ENCODE peak calls at places on chromosomes 6 and 20, in ten cellular contexts. One of them, this sample, is unnamed.

GRCh38 chr6:100473182-100473581 is 8.5 kb upstream of the SIM1 start:
- DNase-seq in uterus: no peak
- DNase-seq in astrocyte of the spinal cord: no peak
- DNase-seq in cardiac fibroblast: no peak
- DNase-seq in heart right ventricle: no peak
- DNase-seq in CD8-positive, alpha-beta T cell: no peak
- DNase-seq in tibial artery: no peak
- DNase-seq in kidney: no peak
- DNase-seq in sigmoid colon: no peak
- DNase-seq in CD4-positive, alpha-beta T cell: no peak
- DNase-seq in this sample: no peak

GRCh38 chr6:4134841-4135664 is at the start of gene ECI2:
- DNase-seq in uterus: no peak
- DNase-seq in astrocyte of the spinal cord: no peak
- DNase-seq in cardiac fibroblast: no peak
- DNase-seq in heart right ventricle: peak
- DNase-seq in CD8-positive, alpha-beta T cell: peak
- DNase-seq in tibial artery: peak
- DNase-seq in kidney: peak
- DNase-seq in sigmoid colon: no peak
- DNase-seq in CD4-positive, alpha-beta T cell: peak
- DNase-seq in this sample: no peak

GRCh38 chr20:2799688-2800589 is 488 bp downstream of the CPXM1 start:
- DNase-seq in uterus: no peak
- DNase-seq in astrocyte of the spinal cord: peak
- DNase-seq in cardiac fibroblast: no peak
- DNase-seq in heart right ventricle: no peak
- DNase-seq in CD8-positive, alpha-beta T cell: no peak
- DNase-seq in tibial artery: no peak
- DNase-seq in kidney: no peak
- DNase-seq in sigmoid colon: no peak
- DNase-seq in CD4-positive, alpha-beta T cell: no peak
- DNase-seq in this sample: no peak

GRCh38 chr6:21396313-21396712 is 197.2 kb upstream of the SOX4 start:
- DNase-seq in uterus: no peak
- DNase-seq in astrocyte of the spinal cord: peak
- DNase-seq in cardiac fibroblast: peak
- DNase-seq in heart right ventricle: no peak
- DNase-seq in CD8-positive, alpha-beta T cell: no peak
- DNase-seq in tibial artery: no peak
- DNase-seq in kidney: no peak
- DNase-seq in sigmoid colon: no peak
- DNase-seq in CD4-positive, alpha-beta T cell: no peak
- DNase-seq in this sample: no peak

GRCh38 chr6:35543459-35544193 is 30.9 kb upstream of the TULP1 start:
- DNase-seq in uterus: no peak
- DNase-seq in astrocyte of the spinal cord: no peak
- DNase-seq in cardiac fibroblast: no peak
- DNase-seq in heart right ventricle: no peak
- DNase-seq in CD8-positive, alpha-beta T cell: no peak
- DNase-seq in tibial artery: no peak
- DNase-seq in kidney: peak
- DNase-seq in sigmoid colon: no peak
- DNase-seq in CD4-positive, alpha-beta T cell: no peak
- DNase-seq in this sample: no peak

GRCh38 chr6:32153252-32153834 is 598 bp upstream of the PPT2 start:
- DNase-seq in uterus: peak
- DNase-seq in astrocyte of the spinal cord: no peak
- DNase-seq in cardiac fibroblast: no peak
- DNase-seq in heart right ventricle: peak
- DNase-seq in CD8-positive, alpha-beta T cell: peak
- DNase-seq in tibial artery: peak
- DNase-seq in kidney: peak
- DNase-seq in sigmoid colon: peak
- DNase-seq in CD4-positive, alpha-beta T cell: no peak
- DNase-seq in this sample: no peak

GRCh38 chr6:153208706-153209105 is 77.6 kb upstream of the RGS17 start:
- DNase-seq in uterus: no peak
- DNase-seq in astrocyte of the spinal cord: no peak
- DNase-seq in cardiac fibroblast: no peak
- DNase-seq in heart right ventricle: peak
- DNase-seq in CD8-positive, alpha-beta T cell: no peak
- DNase-seq in tibial artery: no peak
- DNase-seq in kidney: no peak
- DNase-seq in sigmoid colon: no peak
- DNase-seq in CD4-positive, alpha-beta T cell: no peak
- DNase-seq in this sample: no peak

GRCh38 chr6:142838821-142839685 is 105.9 kb downstream of the HIVEP2 start:
- DNase-seq in uterus: no peak
- DNase-seq in astrocyte of the spinal cord: peak
- DNase-seq in cardiac fibroblast: no peak
- DNase-seq in heart right ventricle: no peak
- DNase-seq in CD8-positive, alpha-beta T cell: no peak
- DNase-seq in tibial artery: no peak
- DNase-seq in kidney: no peak
- DNase-seq in sigmoid colon: no peak
- DNase-seq in CD4-positive, alpha-beta T cell: no peak
- DNase-seq in this sample: no peak

GRCh38 chr20:58650776-58651547 is at the start of gene STX16:
- DNase-seq in uterus: peak
- DNase-seq in astrocyte of the spinal cord: peak
- DNase-seq in cardiac fibroblast: peak
- DNase-seq in heart right ventricle: peak
- DNase-seq in CD8-positive, alpha-beta T cell: peak
- DNase-seq in tibial artery: peak
- DNase-seq in kidney: peak
- DNase-seq in sigmoid colon: peak
- DNase-seq in CD4-positive, alpha-beta T cell: peak
- DNase-seq in this sample: peak

GRCh38 chr20:362271-363254 is 15.7 kb downstream of the NRSN2 start:
- DNase-seq in uterus: peak
- DNase-seq in astrocyte of the spinal cord: peak
- DNase-seq in cardiac fibroblast: peak
- DNase-seq in heart right ventricle: peak
- DNase-seq in CD8-positive, alpha-beta T cell: no peak
- DNase-seq in tibial artery: peak
- DNase-seq in kidney: peak
- DNase-seq in sigmoid colon: peak
- DNase-seq in CD4-positive, alpha-beta T cell: no peak
- DNase-seq in this sample: no peak

GRCh38 chr6:63785006-63785405 is 149.4 kb downstream of the PHF3 start:
- DNase-seq in uterus: no peak
- DNase-seq in astrocyte of the spinal cord: no peak
- DNase-seq in cardiac fibroblast: no peak
- DNase-seq in heart right ventricle: no peak
- DNase-seq in CD8-positive, alpha-beta T cell: no peak
- DNase-seq in tibial artery: no peak
- DNase-seq in kidney: no peak
- DNase-seq in sigmoid colon: no peak
- DNase-seq in CD4-positive, alpha-beta T cell: no peak
- DNase-seq in this sample: no peak

GRCh38 chr6:153024401-153025017 is 22.0 kb upstream of the MTRF1L start:
- DNase-seq in uterus: peak
- DNase-seq in astrocyte of the spinal cord: peak
- DNase-seq in cardiac fibroblast: peak
- DNase-seq in heart right ventricle: peak
- DNase-seq in CD8-positive, alpha-beta T cell: peak
- DNase-seq in tibial artery: no peak
- DNase-seq in kidney: no peak
- DNase-seq in sigmoid colon: no peak
- DNase-seq in CD4-positive, alpha-beta T cell: no peak
- DNase-seq in this sample: no peak

GRCh38 chr6:34696189-34696738 is 303 bp downstream of the ILRUN start:
- DNase-seq in uterus: no peak
- DNase-seq in astrocyte of the spinal cord: peak
- DNase-seq in cardiac fibroblast: peak
- DNase-seq in heart right ventricle: no peak
- DNase-seq in CD8-positive, alpha-beta T cell: no peak
- DNase-seq in tibial artery: no peak
- DNase-seq in kidney: peak
- DNase-seq in sigmoid colon: no peak
- DNase-seq in CD4-positive, alpha-beta T cell: no peak
- DNase-seq in this sample: no peak

GRCh38 chr6:91904586-91904985 is 1317.7 kb upstream of the MAP3K7 start:
- DNase-seq in uterus: no peak
- DNase-seq in astrocyte of the spinal cord: no peak
- DNase-seq in cardiac fibroblast: no peak
- DNase-seq in heart right ventricle: no peak
- DNase-seq in CD8-positive, alpha-beta T cell: no peak
- DNase-seq in tibial artery: no peak
- DNase-seq in kidney: no peak
- DNase-seq in sigmoid colon: no peak
- DNase-seq in CD4-positive, alpha-beta T cell: no peak
- DNase-seq in this sample: no peak

GRCh38 chr6:133951881-133952814 is 876 bp upstream of the TBPL1 start:
- DNase-seq in uterus: peak
- DNase-seq in astrocyte of the spinal cord: peak
- DNase-seq in cardiac fibroblast: peak
- DNase-seq in heart right ventricle: peak
- DNase-seq in CD8-positive, alpha-beta T cell: peak
- DNase-seq in tibial artery: peak
- DNase-seq in kidney: peak
- DNase-seq in sigmoid colon: peak
- DNase-seq in CD4-positive, alpha-beta T cell: peak
- DNase-seq in this sample: peak

GRCh38 chr20:10902174-10902573 is 228.4 kb upstream of the JAG1 start:
- DNase-seq in uterus: no peak
- DNase-seq in astrocyte of the spinal cord: no peak
- DNase-seq in cardiac fibroblast: no peak
- DNase-seq in heart right ventricle: no peak
- DNase-seq in CD8-positive, alpha-beta T cell: no peak
- DNase-seq in tibial artery: no peak
- DNase-seq in kidney: no peak
- DNase-seq in sigmoid colon: no peak
- DNase-seq in CD4-positive, alpha-beta T cell: no peak
- DNase-seq in this sample: no peak

GRCh38 chr6:111591370-111591900 is 14.2 kb downstream of the TRAF3IP2 start:
- DNase-seq in uterus: peak
- DNase-seq in astrocyte of the spinal cord: peak
- DNase-seq in cardiac fibroblast: peak
- DNase-seq in heart right ventricle: no peak
- DNase-seq in CD8-positive, alpha-beta T cell: no peak
- DNase-seq in tibial artery: peak
- DNase-seq in kidney: peak
- DNase-seq in sigmoid colon: peak
- DNase-seq in CD4-positive, alpha-beta T cell: no peak
- DNase-seq in this sample: peak

GRCh38 chr20:46704714-46705377 is 4.6 kb upstream of the SLC2A10 start:
- DNase-seq in uterus: no peak
- DNase-seq in astrocyte of the spinal cord: no peak
- DNase-seq in cardiac fibroblast: peak
- DNase-seq in heart right ventricle: no peak
- DNase-seq in CD8-positive, alpha-beta T cell: no peak
- DNase-seq in tibial artery: no peak
- DNase-seq in kidney: no peak
- DNase-seq in sigmoid colon: no peak
- DNase-seq in CD4-positive, alpha-beta T cell: no peak
- DNase-seq in this sample: no peak

GRCh38 chr6:24419526-24419925 is 16.8 kb downstream of the MRS2 start:
- DNase-seq in uterus: no peak
- DNase-seq in astrocyte of the spinal cord: peak
- DNase-seq in cardiac fibroblast: no peak
- DNase-seq in heart right ventricle: no peak
- DNase-seq in CD8-positive, alpha-beta T cell: no peak
- DNase-seq in tibial artery: no peak
- DNase-seq in kidney: no peak
- DNase-seq in sigmoid colon: no peak
- DNase-seq in CD4-positive, alpha-beta T cell: no peak
- DNase-seq in this sample: no peak

GRCh38 chr6:42339991-42340401 is 111.7 kb downstream of the TRERF1 start:
- DNase-seq in uterus: no peak
- DNase-seq in astrocyte of the spinal cord: no peak
- DNase-seq in cardiac fibroblast: no peak
- DNase-seq in heart right ventricle: no peak
- DNase-seq in CD8-positive, alpha-beta T cell: no peak
- DNase-seq in tibial artery: no peak
- DNase-seq in kidney: no peak
- DNase-seq in sigmoid colon: no peak
- DNase-seq in CD4-positive, alpha-beta T cell: no peak
- DNase-seq in this sample: no peak

GRCh38 chr6:158475344-158476302 is 84.3 kb upstream of the TMEM181 start:
- DNase-seq in uterus: peak
- DNase-seq in astrocyte of the spinal cord: peak
- DNase-seq in cardiac fibroblast: peak
- DNase-seq in heart right ventricle: peak
- DNase-seq in CD8-positive, alpha-beta T cell: no peak
- DNase-seq in tibial artery: no peak
- DNase-seq in kidney: no peak
- DNase-seq in sigmoid colon: no peak
- DNase-seq in CD4-positive, alpha-beta T cell: no peak
- DNase-seq in this sample: no peak

GRCh38 chr6:85058806-85059205 is 294.4 kb upstream of the TBX18 start:
- DNase-seq in uterus: no peak
- DNase-seq in astrocyte of the spinal cord: no peak
- DNase-seq in cardiac fibroblast: peak
- DNase-seq in heart right ventricle: no peak
- DNase-seq in CD8-positive, alpha-beta T cell: no peak
- DNase-seq in tibial artery: no peak
- DNase-seq in kidney: no peak
- DNase-seq in sigmoid colon: no peak
- DNase-seq in CD4-positive, alpha-beta T cell: no peak
- DNase-seq in this sample: peak
- TF ChIP-seq CTCF in uterus: no peak
- TF ChIP-seq CTCF in astrocyte of the spinal cord: no peak
- TF ChIP-seq CTCF in cardiac fibroblast: no peak
- TF ChIP-seq CTCF in heart right ventricle: no peak
- TF ChIP-seq CTCF in CD8-positive, alpha-beta T cell: no peak
- TF ChIP-seq CTCF in tibial artery: no peak
- TF ChIP-seq CTCF in kidney: no peak
- TF ChIP-seq CTCF in sigmoid colon: no peak
- TF ChIP-seq CTCF in CD4-positive, alpha-beta T cell: no peak
- TF ChIP-seq CTCF in this sample: no peak

GRCh38 chr6:11681770-11682169 is 96.8 kb downstream of the ADTRP start:
- DNase-seq in uterus: no peak
- DNase-seq in astrocyte of the spinal cord: no peak
- DNase-seq in cardiac fibroblast: no peak
- DNase-seq in heart right ventricle: no peak
- DNase-seq in CD8-positive, alpha-beta T cell: no peak
- DNase-seq in tibial artery: no peak
- DNase-seq in kidney: no peak
- DNase-seq in sigmoid colon: no peak
- DNase-seq in CD4-positive, alpha-beta T cell: no peak
- DNase-seq in this sample: no peak
- TF ChIP-seq CTCF in uterus: no peak
- TF ChIP-seq CTCF in astrocyte of the spinal cord: peak
- TF ChIP-seq CTCF in cardiac fibroblast: no peak
- TF ChIP-seq CTCF in heart right ventricle: peak
- TF ChIP-seq CTCF in CD8-positive, alpha-beta T cell: no peak
- TF ChIP-seq CTCF in tibial artery: no peak
- TF ChIP-seq CTCF in kidney: no peak
- TF ChIP-seq CTCF in sigmoid colon: no peak
- TF ChIP-seq CTCF in CD4-positive, alpha-beta T cell: no peak
- TF ChIP-seq CTCF in this sample: no peak

GRCh38 chr6:69914015-69914485 is 47.7 kb downstream of the COL19A1 start:
- DNase-seq in uterus: no peak
- DNase-seq in astrocyte of the spinal cord: no peak
- DNase-seq in cardiac fibroblast: no peak
- DNase-seq in heart right ventricle: no peak
- DNase-seq in CD8-positive, alpha-beta T cell: no peak
- DNase-seq in tibial artery: no peak
- DNase-seq in kidney: no peak
- DNase-seq in sigmoid colon: no peak
- DNase-seq in CD4-positive, alpha-beta T cell: no peak
- DNase-seq in this sample: no peak
- TF ChIP-seq CTCF in uterus: no peak
- TF ChIP-seq CTCF in astrocyte of the spinal cord: peak
- TF ChIP-seq CTCF in cardiac fibroblast: no peak
- TF ChIP-seq CTCF in heart right ventricle: no peak
- TF ChIP-seq CTCF in CD8-positive, alpha-beta T cell: no peak
- TF ChIP-seq CTCF in tibial artery: no peak
- TF ChIP-seq CTCF in kidney: no peak
- TF ChIP-seq CTCF in sigmoid colon: no peak
- TF ChIP-seq CTCF in CD4-positive, alpha-beta T cell: no peak
- TF ChIP-seq CTCF in this sample: no peak

GRCh38 chr6:7389451-7390217 is at the start of the genes CAGE1 and RIOK1:
- DNase-seq in uterus: peak
- DNase-seq in astrocyte of the spinal cord: peak
- DNase-seq in cardiac fibroblast: peak
- DNase-seq in heart right ventricle: peak
- DNase-seq in CD8-positive, alpha-beta T cell: peak
- DNase-seq in tibial artery: peak
- DNase-seq in kidney: peak
- DNase-seq in sigmoid colon: peak
- DNase-seq in CD4-positive, alpha-beta T cell: peak
- DNase-seq in this sample: peak
- TF ChIP-seq CTCF in uterus: no peak
- TF ChIP-seq CTCF in astrocyte of the spinal cord: peak
- TF ChIP-seq CTCF in cardiac fibroblast: no peak
- TF ChIP-seq CTCF in heart right ventricle: peak
- TF ChIP-seq CTCF in CD8-positive, alpha-beta T cell: no peak
- TF ChIP-seq CTCF in tibial artery: peak
- TF ChIP-seq CTCF in kidney: no peak
- TF ChIP-seq CTCF in sigmoid colon: no peak
- TF ChIP-seq CTCF in CD4-positive, alpha-beta T cell: no peak
- TF ChIP-seq CTCF in this sample: no peak

This sample was measured in AG09319.